ENCODE peak calls at places on chromosome 2, in seven cellular contexts. F is NCI-H748 treated with DMSO at 0.1 percent for 48 hours, Q is iris pigment epithelial cell, O is GM19239, L is T-helper 9 cell, K is posterior vena cava, P is activated T-cell treated with anti-CD3 and anti-CD28 coated beads for 24 hours. Y is an unnamed sample.

GRCh38 chr2:218474527-218474926 is 55.6 kb downstream of the VIL1 start:
- DNase-seq in O (no peak), F (no peak), K (no peak), L (no peak), P (no peak), Q (peak), Y (no peak)

GRCh38 chr2:98912957-98913915 is 22.8 kb downstream of the CRACDL start:
- DNase-seq in K (peak), O (no peak), P (no peak), F (no peak), Q (peak), L (no peak), Y (no peak)

GRCh38 chr2:65071499-65072180 is 15.4 kb downstream of the CEP68 start:
- DNase-seq in O (no peak), Q (peak), P (no peak), L (no peak), K (no peak), F (no peak), Y (no peak)

GRCh38 chr2:207801259-207801658 is 31.6 kb upstream of the FZD5 start:
- DNase-seq in O (no peak), K (no peak), Q (no peak), F (peak), P (no peak), L (no peak), Y (peak)

GRCh38 chr2:235220331-235220730 is 268.5 kb downstream of the SH3BP4 start:
- DNase-seq in F (no peak), L (no peak), K (no peak), Q (no peak), P (no peak), O (no peak), Y (no peak)

GRCh38 chr2:214765180-214765579 is 44.3 kb downstream of the BARD1 start:
- DNase-seq in Q (no peak), L (no peak), O (no peak), P (no peak), K (no peak), F (no peak), Y (no peak)

GRCh38 chr2:177538323-177538722 is 145.8 kb downstream of the AGPS start:
- DNase-seq in K (no peak), Q (no peak), F (no peak), L (no peak), P (no peak), O (no peak), Y (peak)

GRCh38 chr2:114807666-114808065 is 365.2 kb downstream of the DPP10 start:
- DNase-seq in K (no peak), P (no peak), Q (no peak), O (no peak), F (peak), L (no peak), Y (no peak)

GRCh38 chr2:2639251-2640139 is 308.4 kb upstream of the MYT1L start:
- DNase-seq in F (no peak), Q (no peak), O (no peak), K (no peak), L (no peak), P (no peak), Y (no peak)

GRCh38 chr2:157839162-157839801 is 36.8 kb downstream of the ACVR1 start:
- DNase-seq in Q (peak), F (peak), P (no peak), L (no peak), K (no peak), O (no peak), Y (peak)